ENCODE peak calls at places on chromosomes 7 and 10, in seven cellular contexts. I is fibroblast of lung, N is heart left ventricle, P is colonic mucosa, V is H9, O is breast epithelium, H is RWPE1. D is an unnamed sample.

GRCh38 chr7:55965805-55966421 is 1.5 kb downstream of the NIPSNAP2 start:
- DNase-seq in I (peak), N (peak), P (no peak), V (no peak), O (no peak), H (peak), D (peak)

GRCh38 chr7:69318794-69319193 is 279.5 kb upstream of the AUTS2 start:
- DNase-seq in I (no peak), N (no peak), P (no peak), V (no peak), O (no peak), H (no peak), D (no peak)

GRCh38 chr10:120221873-120222485 is 235.0 kb upstream of the PLPP4 start:
- DNase-seq in I (peak), N (no peak), P (peak), V (peak), O (no peak), H (peak), D (no peak)

GRCh38 chr10:79487296-79488194 is 24.8 kb upstream of the EIF5AL1 start:
- DNase-seq in I (peak), N (peak), P (peak), V (peak), O (no peak), H (peak), D (no peak)

GRCh38 chr10:126803394-126803793 is 101.8 kb upstream of the DOCK1 start:
- DNase-seq in I (no peak), N (no peak), P (no peak), V (no peak), O (no peak), H (no peak), D (no peak)

GRCh38 chr7:8065356-8065813 is 96.8 kb downstream of the GLCCI1 start:
- DNase-seq in I (peak), N (no peak), P (no peak), V (no peak), O (no peak), H (no peak), D (no peak)

GRCh38 chr10:86314616-86315520 is 51.7 kb downstream of the GRID1 start:
- DNase-seq in I (no peak), N (no peak), P (no peak), V (peak), O (peak), H (no peak), D (no peak)

GRCh38 chr10:103564799-103565365 is 71.4 kb downstream of the NEURL1 start:
- DNase-seq in I (no peak), N (no peak), P (peak), V (peak), O (no peak), H (no peak), D (no peak)

GRCh38 chr7:117048854-117049321 is 95.6 kb downstream of the ST7 start:
- DNase-seq in I (no peak), N (no peak), P (peak), V (no peak), O (no peak), H (no peak), D (no peak)

GRCh38 chr7:128362670-128363069 is 1.2 kb upstream of the PRRT4 start:
- DNase-seq in I (peak), N (no peak), P (no peak), V (no peak), O (no peak), H (no peak), D (no peak)

GRCh38 chr7:114554781-114555537 is 140.3 kb downstream of the FOXP2 start:
- DNase-seq in I (peak), N (no peak), P (no peak), V (no peak), O (no peak), H (peak), D (no peak)

GRCh38 chr7:124688991-124689390 is 76.6 kb downstream of the GPR37 start:
- DNase-seq in I (peak), N (no peak), P (no peak), V (no peak), O (no peak), H (no peak), D (no peak)

GRCh38 chr7:29332027-29332806 is 137.6 kb downstream of the CHN2 start:
- DNase-seq in I (no peak), N (no peak), P (no peak), V (no peak), O (no peak), H (no peak), D (no peak)

GRCh38 chr10:28595618-28596017 is 62.7 kb downstream of the WAC start:
- DNase-seq in I (peak), N (no peak), P (no peak), V (no peak), O (no peak), H (no peak), D (no peak)

GRCh38 chr10:63133056-63133786 is at the start of gene NRBF2:
- DNase-seq in I (peak), N (peak), P (peak), V (peak), O (peak), H (peak), D (peak)

GRCh38 chr10:77290528-77291155 is 347.0 kb downstream of the KCNMA1 start:
- DNase-seq in I (peak), N (no peak), P (no peak), V (no peak), O (no peak), H (peak), D (no peak)

GRCh38 chr10:3963191-3963673 is 178.2 kb upstream of the KLF6 start:
- DNase-seq in I (peak), N (no peak), P (no peak), V (no peak), O (no peak), H (peak), D (no peak)

GRCh38 chr10:69093933-69094332 is 6.0 kb downstream of the SRGN start:
- DNase-seq in I (peak), N (no peak), P (no peak), V (no peak), O (no peak), H (no peak), D (no peak)

GRCh38 chr10:97230146-97230545 is 44.4 kb upstream of the SLIT1 start:
- DNase-seq in I (peak), N (no peak), P (no peak), V (no peak), O (no peak), H (no peak), D (no peak)

GRCh38 chr10:107767185-107767584 is 602.7 kb upstream of the SORCS1 start:
- DNase-seq in I (peak), N (no peak), P (no peak), V (no peak), O (no peak), H (no peak), D (no peak)

GRCh38 chr10:49539320-49539885 is 482 bp upstream of the ERCC6 start:
- DNase-seq in I (peak), N (peak), P (peak), V (peak), O (no peak), H (peak), D (peak)

GRCh38 chr7:132519936-132520335 is 56.3 kb downstream of the PLXNA4 start:
- DNase-seq in I (peak), N (no peak), P (no peak), V (no peak), O (no peak), H (no peak), D (no peak)

GRCh38 chr7:15580604-15581351 is 19.0 kb upstream of the AGMO start:
- DNase-seq in I (no peak), N (no peak), P (no peak), V (no peak), O (no peak), H (no peak), D (no peak)

GRCh38 chr7:4866528-4867496 is 5.0 kb upstream of the PAPOLB start:
- DNase-seq in I (no peak), N (no peak), P (no peak), V (no peak), O (no peak), H (no peak), D (no peak)

GRCh38 chr10:103584216-103585010 is 90.9 kb downstream of the NEURL1 start:
- DNase-seq in I (peak), N (no peak), P (no peak), V (no peak), O (no peak), H (peak), D (no peak)

GRCh38 chr10:28291881-28292297 is 11.0 kb downstream of the MPP7 start:
- DNase-seq in I (peak), N (no peak), P (no peak), V (no peak), O (no peak), H (peak), D (no peak)

GRCh38 chr10:49768329-49768728 is 6.2 kb upstream of the OGDHL start:
- DNase-seq in I (no peak), N (no peak), P (no peak), V (peak), O (no peak), H (no peak), D (no peak)

GRCh38 chr10:77965294-77965693 is 38.7 kb upstream of the DLG5 start:
- DNase-seq in I (peak), N (no peak), P (no peak), V (no peak), O (no peak), H (no peak), D (peak)

GRCh38 chr7:155811560-155811894 is 736 bp downstream of the SHH start:
- DNase-seq in I (no peak), N (peak), P (peak), V (no peak), O (no peak), H (no peak), D (no peak)

GRCh38 chr10:79044036-79044664 is 24.6 kb upstream of the ZMIZ1 start:
- DNase-seq in I (no peak), N (peak), P (no peak), V (no peak), O (peak), H (no peak), D (no peak)

GRCh38 chr10:79346388-79347225 is 662 bp upstream of the PPIF start:
- DNase-seq in I (no peak), N (no peak), P (peak), V (peak), O (no peak), H (no peak), D (no peak)

GRCh38 chr10:15540729-15541128 is 169.6 kb upstream of the FAM171A1 start:
- DNase-seq in I (no peak), N (no peak), P (no peak), V (peak), O (no peak), H (no peak), D (no peak)

GRCh38 chr7:151631149-151631967 is 111.7 kb upstream of the RHEB start:
- DNase-seq in I (peak), N (no peak), P (peak), V (peak), O (no peak), H (peak), D (no peak)

GRCh38 chr7:8197994-8198698 is 63.8 kb downstream of the ICA1 start:
- DNase-seq in I (no peak), N (no peak), P (no peak), V (no peak), O (no peak), H (no peak), D (no peak)

DNA sequence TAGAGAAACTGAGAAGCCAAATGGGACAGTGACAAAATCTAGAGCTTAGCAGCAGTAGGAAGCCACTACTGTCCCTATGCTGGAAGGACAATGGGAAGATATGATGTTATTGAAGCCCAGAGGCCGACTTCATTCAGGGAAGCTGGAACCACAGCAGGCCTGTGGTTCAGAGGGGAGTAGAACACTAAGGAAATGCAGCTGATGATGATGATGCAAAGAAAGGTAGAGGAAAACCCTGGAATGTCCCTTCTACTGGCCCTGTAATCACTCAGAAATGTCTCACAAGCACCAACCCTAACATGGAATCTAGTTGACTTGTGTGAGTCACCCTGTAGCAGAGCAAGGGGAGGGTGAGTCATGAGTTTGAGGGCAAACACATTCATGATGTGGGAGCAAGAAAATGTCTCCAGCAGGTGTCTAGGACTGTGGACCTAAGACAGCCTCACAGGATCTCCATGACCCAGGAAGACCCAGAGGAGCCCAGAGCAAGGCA is 37.1 kb upstream of the LRRC17 start:
- DNase-seq in I (peak), N (no peak), P (no peak), V (no peak), O (no peak), H (peak), D (no peak)
- TF ChIP-seq CTCF in I (no peak), N (no peak), P (no peak), V (no peak), O (no peak), H (no peak), D (no peak)

GRCh38 chr7:137956591-137956990 is 45.3 kb downstream of the CREB3L2 start:
- DNase-seq in I (no peak), N (no peak), P (no peak), V (no peak), O (no peak), H (no peak), D (no peak)
- H3K27ac ChIP-seq in I (no peak), N (no peak), P (no peak), V (no peak), O (no peak), H (no peak), D (no peak)

GRCh38 chr10:121695731-121696464 is 97.7 kb upstream of the FGFR2 start:
- DNase-seq in I (no peak), N (no peak), P (no peak), V (no peak), O (no peak), H (no peak), D (no peak)

GRCh38 chr10:121698902-121699301 is 100.7 kb upstream of the FGFR2 start:
- DNase-seq in I (no peak), N (no peak), P (no peak), V (no peak), O (no peak), H (no peak), D (no peak)

GRCh38 chr10:121698336-121698735 is 100.1 kb upstream of the FGFR2 start:
- DNase-seq in I (peak), N (no peak), P (no peak), V (no peak), O (no peak), H (no peak), D (no peak)

GRCh38 chr10:121694966-121695340 is 96.7 kb upstream of the FGFR2 start:
- DNase-seq in I (no peak), N (no peak), P (no peak), V (no peak), O (no peak), H (no peak), D (no peak)

GRCh38 chr10:121696854-121697253 is 98.6 kb upstream of the FGFR2 start:
- DNase-seq in I (no peak), N (no peak), P (peak), V (peak), O (no peak), H (no peak), D (no peak)
- TF ChIP-seq CTCF in I (no peak), N (no peak), P (peak), V (peak), O (no peak), H (no peak), D (peak)

GRCh38 chr10:59970396-59971368 is 64.3 kb upstream of the CCDC6 start:
- DNase-seq in I (no peak), N (no peak), P (no peak), V (peak), O (no peak), H (no peak), D (no peak)
- H3K27ac ChIP-seq in I (no peak), N (peak), P (no peak), V (no peak), O (no peak), H (no peak), D (no peak)

GRCh38 chr10:43074827-43075611 is 1.9 kb upstream of the RET start:
- DNase-seq in I (no peak), N (peak), P (no peak), V (no peak), O (no peak), H (no peak), D (no peak)

GRCh38 chr10:43076876-43077420 is at the start of gene RET:
- DNase-seq in I (no peak), N (peak), P (peak), V (peak), O (no peak), H (peak), D (no peak)

GRCh38 chr10:43077421-43078171 is 727 bp downstream of the RET start:
- DNase-seq in I (no peak), N (no peak), P (no peak), V (no peak), O (no peak), H (peak), D (no peak)

GRCh38 chr10:43075612-43076003 is 1.3 kb upstream of the RET start:
- DNase-seq in I (no peak), N (peak), P (no peak), V (peak), O (no peak), H (peak), D (no peak)

GRCh38 chr10:43076311-43076875 is 476 bp upstream of the RET start:
- DNase-seq in I (no peak), N (no peak), P (no peak), V (peak), O (no peak), H (no peak), D (no peak)
- TF ChIP-seq CTCF in I (no peak), N (no peak), P (no peak), V (no peak), O (no peak), H (no peak), D (no peak)

DNA sequence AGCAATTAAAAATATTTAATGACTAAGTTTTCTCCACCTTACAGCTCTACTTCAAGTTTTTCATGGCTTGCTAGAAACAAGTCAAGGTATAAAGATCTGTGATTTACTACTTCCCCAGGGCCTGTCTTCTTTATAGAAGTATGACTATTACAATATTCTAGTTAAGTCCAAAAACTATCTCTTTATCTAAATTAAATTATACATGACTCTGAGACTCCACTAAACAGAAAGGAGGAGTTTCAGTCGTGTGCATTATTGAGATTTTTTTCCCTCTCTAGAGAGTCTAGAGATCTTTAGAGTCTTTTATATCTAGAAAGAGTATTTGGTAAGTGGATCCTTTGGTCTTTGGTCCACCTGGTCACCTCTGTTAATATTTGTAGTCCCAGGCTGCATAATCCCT is 100.7 kb downstream of the SEMA3E start:
- DNase-seq in I (no peak), N (no peak), P (no peak), V (no peak), O (no peak), H (no peak), D (no peak)
- H3K27ac ChIP-seq in I (no peak), N (no peak), P (no peak), V (no peak), O (no peak), H (no peak), D (no peak)

GRCh38 chr10:66283064-66283463 is 642.8 kb upstream of the LRRTM3 start:
- DNase-seq in I (no peak), N (no peak), P (no peak), V (no peak), O (no peak), H (peak), D (no peak)

GRCh38 chr10:66281327-66281726 is 644.5 kb upstream of the LRRTM3 start:
- DNase-seq in I (no peak), N (no peak), P (no peak), V (no peak), O (no peak), H (no peak), D (no peak)

GRCh38 chr10:66273966-66274519 is 651.8 kb upstream of the LRRTM3 start:
- DNase-seq in I (no peak), N (no peak), P (no peak), V (no peak), O (no peak), H (no peak), D (no peak)

DNA sequence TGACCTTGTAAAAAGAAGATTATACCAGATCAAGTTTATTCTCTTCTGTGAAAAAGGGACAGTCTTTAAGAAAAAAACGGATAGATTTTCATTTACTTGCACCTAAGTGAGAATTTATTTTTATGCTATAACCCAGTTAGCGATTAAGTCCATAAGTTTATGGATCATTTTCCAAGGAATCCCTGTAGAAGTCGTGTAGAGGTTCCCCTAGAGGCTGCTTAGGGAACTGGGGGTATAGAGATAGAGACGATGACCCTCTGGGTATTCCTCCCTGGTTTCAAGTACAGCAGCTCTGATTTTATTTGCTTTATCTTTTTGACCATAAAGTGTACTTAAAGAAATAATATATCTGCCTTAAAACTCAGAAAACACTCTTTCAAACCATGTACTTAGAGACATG is 648.4 kb upstream of the LRRTM3 start:
- DNase-seq in I (no peak), N (no peak), P (no peak), V (no peak), O (no peak), H (no peak), D (no peak)
- TF ChIP-seq CTCF in I (no peak), N (no peak), P (no peak), V (peak), O (no peak), H (no peak), D (no peak)

GRCh38 chr7:112422842-112423496 is 27.3 kb upstream of the IFRD1 start:
- DNase-seq in I (peak), N (peak), P (peak), V (peak), O (peak), H (peak), D (peak)
- H3K27ac ChIP-seq in I (no peak), N (peak), P (no peak), V (no peak), O (peak), H (peak), D (peak)

GRCh38 chr7:6556196-6556595 is 4.9 kb upstream of the GRID2IP start:
- DNase-seq in I (no peak), N (no peak), P (no peak), V (peak), O (no peak), H (no peak), D (no peak)
- TF ChIP-seq CTCF in I (no peak), N (no peak), P (peak), V (peak), O (no peak), H (no peak), D (no peak)

GRCh38 chr10:102450374-102451104 is 804 bp downstream of the C10orf95 start:
- DNase-seq in I (peak), N (peak), P (peak), V (peak), O (peak), H (peak), D (peak)

GRCh38 chr10:102455893-102456471 is 4.6 kb upstream of the C10orf95 start:
- DNase-seq in I (peak), N (no peak), P (no peak), V (peak), O (no peak), H (peak), D (no peak)

GRCh38 chr10:102451105-102451969 is at the start of gene C10orf95:
- DNase-seq in I (no peak), N (no peak), P (peak), V (no peak), O (no peak), H (peak), D (no peak)

GRCh38 chr10:102452672-102453340 is 1.5 kb upstream of the C10orf95 start:
- DNase-seq in I (peak), N (peak), P (no peak), V (no peak), O (no peak), H (peak), D (no peak)

GRCh38 chr10:102453502-102453901 is 2.2 kb upstream of the C10orf95 start:
- DNase-seq in I (no peak), N (no peak), P (no peak), V (no peak), O (no peak), H (no peak), D (no peak)
- H3K27ac ChIP-seq in I (peak), N (no peak), P (peak), V (no peak), O (no peak), H (peak), D (peak)